ENCODE peak calls at places on chromosomes 7 and 10, in nine cellular contexts. O is lung; T is naive thymus-derived CD4-positive, alpha-beta T cell; N is gastrocnemius medialis; V is CD4-positive, CD25-positive, alpha-beta regulatory T cell; E is sigmoid colon; X is upper lobe of right lung; G is mesenchymal stem cell; L is neural progenitor cell. Q is an unnamed sample.
A peak's percentile ranks its signal among the peaks of the same experiment; 100 is the strongest.

GRCh38 chr10:92279297-92279696 is 11.6 kb downstream of the CPEB3 start:
- DNase-seq in O (no peak), T (no peak), N (no peak), V (no peak), E (no peak), X (no peak), G (peak; percentile 21), L (no peak), Q (no peak)

GRCh38 chr10:122986340-122986739 is 6.1 kb downstream of the PSTK start:
- DNase-seq in O (no peak), T (no peak), N (no peak), V (no peak), E (no peak), X (no peak), G (no peak), L (no peak), Q (no peak)

GRCh38 chr7:6154542-6155404 is 117.7 kb downstream of the CYTH3 start:
- DNase-seq in O (no peak), T (no peak), N (no peak), V (no peak), E (peak; percentile 44), X (no peak), G (no peak), L (no peak), Q (no peak)

GRCh38 chr10:97640868-97641811 is 669 bp downstream of the PI4K2A start:
- DNase-seq in O (no peak), T (peak; percentile 19), N (peak; percentile 4), V (peak; percentile 45), E (peak; percentile 71), X (peak; percentile 73), G (peak; percentile 60), L (peak; percentile 70), Q (no peak)

GRCh38 chr10:130787821-130788220 is 523.7 kb downstream of the TCERG1L start:
- DNase-seq in O (no peak), T (no peak), N (no peak), V (no peak), E (no peak), X (no peak), G (no peak), L (no peak), Q (no peak)

GRCh38 chr7:47581442-47581820 is 480 bp downstream of the TNS3 start:
- DNase-seq in O (no peak), T (no peak), N (no peak), V (no peak), E (no peak), X (peak; percentile 73), G (peak; percentile 34), L (peak; percentile 59), Q (no peak)

GRCh38 chr10:69527961-69528360 is 45.3 kb downstream of the NEUROG3 start:
- DNase-seq in O (no peak), T (no peak), N (no peak), V (no peak), E (no peak), X (no peak), G (no peak), L (no peak), Q (no peak)

GRCh38 chr7:52088008-52088787 is 771.6 kb upstream of the COBL start:
- DNase-seq in O (no peak), T (no peak), N (no peak), V (no peak), E (no peak), X (no peak), G (no peak), L (peak; percentile 91), Q (no peak)

GRCh38 chr10:30155401-30155800 is 96.0 kb upstream of the JCAD start:
- DNase-seq in O (no peak), T (no peak), N (no peak), V (peak; percentile 2), E (no peak), X (no peak), G (no peak), L (no peak), Q (no peak)

GRCh38 chr7:16982640-16983103 is 100.9 kb upstream of the AGR3 start:
- DNase-seq in O (no peak), T (peak; percentile 36), N (no peak), V (peak; percentile 61), E (no peak), X (no peak), G (peak; percentile 70), L (peak; percentile 42), Q (peak; percentile 44)

GRCh38 chr7:98365863-98366561 is 34.9 kb downstream of the BAIAP2L1 start:
- DNase-seq in O (no peak), T (no peak), N (no peak), V (no peak), E (no peak), X (no peak), G (no peak), L (no peak), Q (no peak)

GRCh38 chr7:47669178-47669878 is 87.4 kb upstream of the TNS3 start:
- DNase-seq in O (peak; percentile 45), T (no peak), N (peak; percentile 76), V (no peak), E (peak; percentile 85), X (peak; percentile 82), G (peak; percentile 97), L (no peak), Q (no peak)

GRCh38 chr7:75819711-75820110 is 6.1 kb upstream of the CCL24 start:
- DNase-seq in O (no peak), T (no peak), N (no peak), V (no peak), E (no peak), X (no peak), G (no peak), L (no peak), Q (no peak)

GRCh38 chr7:19407270-19407669 is 262.0 kb upstream of the FERD3L start:
- DNase-seq in O (no peak), T (no peak), N (no peak), V (no peak), E (no peak), X (no peak), G (no peak), L (no peak), Q (no peak)

GRCh38 chr10:97081621-97082235 is 104.0 kb downstream of the SLIT1 start:
- DNase-seq in O (peak; percentile 41), T (peak; percentile 51), N (no peak), V (peak; percentile 57), E (no peak), X (peak; percentile 74), G (peak; percentile 55), L (peak; percentile 91), Q (peak; percentile 37)

DNA sequence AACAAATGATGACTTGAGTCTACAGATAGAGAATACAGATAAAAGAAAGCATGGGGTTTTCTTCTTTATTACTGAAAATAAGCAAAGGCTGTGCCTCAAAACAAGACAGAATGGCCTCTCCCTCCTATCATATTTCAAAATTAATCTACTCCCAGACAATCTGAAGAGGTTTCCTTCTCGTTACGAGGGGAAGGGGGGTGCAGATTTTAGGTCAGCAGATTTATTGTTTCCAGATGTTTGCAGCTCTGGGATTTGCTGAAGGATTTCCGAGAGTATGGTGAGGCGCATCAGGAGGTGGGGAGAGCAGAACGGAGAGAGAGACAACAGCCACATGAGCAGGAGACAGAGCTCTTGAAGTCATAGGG is 89.8 kb downstream of the KIAA1549 start:
- DNase-seq in O (no peak), T (no peak), N (no peak), V (no peak), E (no peak), X (no peak), G (peak; percentile 33), L (no peak), Q (no peak)
- H3K4me3 ChIP-seq in O (no peak overlapping the region), T (no peak overlapping the region), N (no peak overlapping the region), V (no peak overlapping the region), E (no peak overlapping the region), X (no peak overlapping the region), G (no peak overlapping the region), L (no peak overlapping the region), Q (no peak overlapping the region)

GRCh38 chr7:26306770-26307169 is 15.1 kb downstream of the SNX10 start:
- DNase-seq in O (no peak), T (no peak), N (no peak), V (no peak), E (no peak), X (no peak), G (peak; percentile 52), L (no peak), Q (no peak)

GRCh38 chr7:26305048-26305868 is 13.6 kb downstream of the SNX10 start:
- DNase-seq in O (peak; percentile 61), T (peak; percentile 36), N (no peak), V (peak; percentile 55), E (no peak), X (no peak), G (peak; percentile 78), L (no peak), Q (no peak)

GRCh38 chr7:26308551-26308950 is 16.9 kb downstream of the SNX10 start:
- DNase-seq in O (no peak), T (no peak), N (no peak), V (no peak), E (no peak), X (no peak), G (no peak), L (no peak), Q (no peak)

GRCh38 chr7:26307226-26307625 is 15.6 kb downstream of the SNX10 start:
- DNase-seq in O (peak; percentile 38), T (no peak), N (no peak), V (no peak), E (no peak), X (peak; percentile 69), G (peak; percentile 75), L (no peak), Q (no peak)

GRCh38 chr7:26305869-26306665 is 14.4 kb downstream of the SNX10 start:
- DNase-seq in O (no peak), T (no peak), N (no peak), V (no peak), E (no peak), X (peak; percentile 78), G (no peak), L (no peak), Q (no peak)
- H3K4me1 ChIP-seq in O (no peaks in the 10 kb centered on the region), T (peaks cover 5% of the 10 kb centered on the region), N (no peaks in the 10 kb centered on the region), V (peaks cover 3% of the 10 kb centered on the region), E (no peaks in the 10 kb centered on the region), X (peaks cover 12% of the 10 kb centered on the region), G (no peaks in the 10 kb centered on the region), L (no peaks in the 10 kb centered on the region), Q (peaks cover 4% of the 10 kb centered on the region)

DNA sequence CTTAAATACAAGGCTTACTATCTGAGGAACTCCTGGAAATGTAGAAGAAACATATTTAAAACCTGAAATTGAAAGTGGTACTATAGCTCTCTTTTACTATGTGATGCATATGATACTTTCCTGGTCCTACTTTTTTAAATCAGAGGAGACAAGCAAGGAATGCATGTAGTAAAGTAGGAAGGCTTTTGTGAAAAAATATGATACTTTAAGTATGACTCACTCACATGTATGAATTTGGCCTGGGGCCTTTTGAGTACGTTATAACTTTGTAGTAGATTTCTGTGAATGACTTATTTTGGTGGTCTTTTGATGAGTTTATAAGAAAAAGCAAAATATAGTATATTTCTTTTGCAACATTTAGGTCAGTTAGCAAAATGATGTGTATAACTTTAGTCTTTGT is 53.8 kb downstream of the TAX1BP1 start:
- DNase-seq in O (no peak), T (no peak), N (no peak), V (no peak), E (no peak), X (no peak), G (no peak), L (no peak), Q (no peak)
- H3K36me3 ChIP-seq in O (peaks cover 7% of the 10 kb centered on the region), T (peaks cover 23% of the 10 kb centered on the region), N (peaks cover 67% of the 10 kb centered on the region), V (peaks cover 73% of the 10 kb centered on the region), E (peaks cover 12% of the 10 kb centered on the region), X (peaks cover 85% of the 10 kb centered on the region), G (peaks cover 78% of the 10 kb centered on the region), L (peaks cover 12% of the 10 kb centered on the region), Q (peaks cover 30% of the 10 kb centered on the region)

DNA sequence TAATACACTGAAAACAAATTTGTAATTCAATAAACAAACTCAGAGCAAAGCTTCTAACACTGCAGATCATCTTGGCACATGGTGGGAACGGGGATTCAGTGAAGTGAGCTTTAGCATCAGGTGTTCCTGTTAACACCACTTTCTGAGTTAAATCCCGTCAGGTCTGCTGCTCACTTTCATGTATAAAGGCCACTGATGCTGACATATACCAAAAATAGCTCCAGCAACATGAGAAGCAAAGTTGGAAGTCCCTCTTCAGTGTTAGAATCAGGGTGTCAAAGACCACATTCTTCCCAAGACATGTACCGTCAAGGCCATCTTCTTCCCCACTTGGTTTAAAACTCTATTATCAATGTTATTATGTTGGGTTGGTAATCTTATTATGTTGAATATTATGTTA is 11.7 kb upstream of the CACNA2D1 start:
- DNase-seq in O (no peak), T (no peak), N (no peak), V (no peak), E (no peak), X (no peak), G (no peak), L (no peak), Q (no peak)
- H3K4me3 ChIP-seq in O (no peak overlapping the region), T (no peak overlapping the region), N (peak overlapping the region; percentile 10), V (no peak overlapping the region), E (no peak overlapping the region), X (no peak overlapping the region), G (no peak overlapping the region), L (no peak overlapping the region), Q (no peak overlapping the region)